ENCODE peak calls at places on chromosomes 16 and 17, in four cellular contexts. G is GM23248, T is fibroblast of lung, R is mammary epithelial cell. S is an unnamed sample. For H3K79me2, the result is how much of the 10 kb centered on the place peaks cover.

GRCh38 chr17:11383157-11383556 is 142.1 kb downstream of the SHISA6 start:
- DNase-seq in G (no peak), T (no peak), R (no peak), S (no peak)

GRCh38 chr17:81165246-81166032 is at the start of gene PVALEF:
- DNase-seq in G (peak), T (no peak), R (no peak), S (no peak)

GRCh38 chr17:1565860-1566259 is 3.3 kb upstream of the PITPNA start:
- DNase-seq in G (no peak), T (no peak), R (no peak), S (no peak)

GRCh38 chr17:63431939-63432804 is 13.9 kb downstream of the CYB561 start:
- DNase-seq in G (peak), T (peak), R (no peak), S (peak)

GRCh38 chr17:80243526-80244433 is 16.9 kb upstream of the RNF213 start:
- DNase-seq in G (no peak), T (no peak), R (no peak), S (no peak)

GRCh38 chr17:4127555-4127954 is 15.3 kb downstream of the ZZEF1 start:
- DNase-seq in G (no peak), T (no peak), R (no peak), S (no peak)

GRCh38 chr16:54829691-54830090 is 101.0 kb upstream of the IRX5 start:
- DNase-seq in G (no peak), T (no peak), R (no peak), S (no peak)

GRCh38 chr17:79420318-79421243 is 190.3 kb downstream of the RBFOX3 start:
- DNase-seq in G (peak), T (peak), R (peak), S (peak)

GRCh38 chr17:12789075-12789975 is at the start of gene ARHGAP44:
- DNase-seq in G (peak), T (peak), R (peak), S (peak)

GRCh38 chr17:81218459-81218858 is 4.3 kb downstream of the CEP131 start:
- DNase-seq in G (no peak), T (no peak), R (no peak), S (no peak)

GRCh38 chr16:6207124-6207523 is 1109.5 kb upstream of the EEF2KMT start:
- DNase-seq in G (no peak), T (no peak), R (no peak), S (no peak)

DNA sequence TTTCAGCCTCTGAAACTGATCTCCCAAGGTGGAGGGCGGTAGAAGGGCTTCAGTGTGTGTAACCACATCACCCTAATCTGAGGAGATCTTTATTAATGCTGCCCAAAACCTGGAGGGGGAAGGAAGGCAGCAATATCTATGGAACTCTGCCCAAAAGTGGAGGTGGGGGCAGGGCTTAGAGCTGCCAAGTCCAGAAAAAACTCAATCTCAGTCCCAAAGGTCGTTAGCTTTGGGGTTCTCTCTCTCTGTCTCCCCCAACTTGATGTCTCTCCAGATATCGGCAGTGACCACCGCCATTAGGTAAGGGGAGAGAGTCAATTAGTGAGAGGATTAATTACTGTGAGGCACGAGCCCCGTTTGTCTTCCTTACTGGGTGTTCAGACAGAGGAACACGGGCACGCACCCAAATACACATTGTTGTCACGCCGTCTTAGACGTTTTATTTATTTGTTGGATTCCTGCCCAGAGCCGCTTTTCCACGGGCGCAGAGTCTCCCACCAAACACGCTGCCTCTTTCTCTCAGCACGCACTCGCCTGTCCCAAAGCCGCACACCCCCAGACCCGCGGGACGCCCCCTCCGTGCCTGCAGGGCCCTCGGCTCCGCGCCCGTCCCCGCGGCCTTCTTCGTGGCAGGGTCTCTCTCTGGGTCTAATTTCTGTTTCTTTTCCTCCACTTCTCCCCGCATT is 5.4 kb upstream of the LHX1 start:
- DNase-seq in G (no peak), T (no peak), R (no peak), S (no peak)
- TF ChIP-seq EZH2 in G (peak), T (peak), R (peak), S (peak)

DNA sequence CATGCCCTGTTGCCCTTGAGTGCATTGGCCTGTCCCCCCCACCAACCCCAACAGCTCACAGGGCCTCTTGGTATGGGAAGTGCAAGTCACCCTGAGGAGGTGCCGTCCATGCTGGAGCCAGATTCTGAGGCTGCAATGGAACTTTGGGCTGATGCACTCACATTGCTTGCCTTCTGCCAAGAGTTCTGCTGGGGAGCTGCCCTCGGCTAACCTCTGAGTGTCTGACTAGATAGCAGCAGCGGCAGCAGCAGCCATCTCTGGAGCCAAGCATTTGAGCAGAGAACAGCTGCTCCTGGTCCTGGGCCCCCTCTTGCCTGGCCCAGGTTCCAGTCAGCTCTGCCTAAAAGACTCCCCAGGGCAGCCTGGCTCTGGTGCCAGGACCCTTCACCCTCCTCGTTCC is 61.5 kb downstream of the GNAO1 start:
- DNase-seq in G (no peak), T (no peak), R (no peak), S (no peak)
- H3K9ac ChIP-seq in G (no peak), T (no peak), R (no peak), S (no peak)

DNA sequence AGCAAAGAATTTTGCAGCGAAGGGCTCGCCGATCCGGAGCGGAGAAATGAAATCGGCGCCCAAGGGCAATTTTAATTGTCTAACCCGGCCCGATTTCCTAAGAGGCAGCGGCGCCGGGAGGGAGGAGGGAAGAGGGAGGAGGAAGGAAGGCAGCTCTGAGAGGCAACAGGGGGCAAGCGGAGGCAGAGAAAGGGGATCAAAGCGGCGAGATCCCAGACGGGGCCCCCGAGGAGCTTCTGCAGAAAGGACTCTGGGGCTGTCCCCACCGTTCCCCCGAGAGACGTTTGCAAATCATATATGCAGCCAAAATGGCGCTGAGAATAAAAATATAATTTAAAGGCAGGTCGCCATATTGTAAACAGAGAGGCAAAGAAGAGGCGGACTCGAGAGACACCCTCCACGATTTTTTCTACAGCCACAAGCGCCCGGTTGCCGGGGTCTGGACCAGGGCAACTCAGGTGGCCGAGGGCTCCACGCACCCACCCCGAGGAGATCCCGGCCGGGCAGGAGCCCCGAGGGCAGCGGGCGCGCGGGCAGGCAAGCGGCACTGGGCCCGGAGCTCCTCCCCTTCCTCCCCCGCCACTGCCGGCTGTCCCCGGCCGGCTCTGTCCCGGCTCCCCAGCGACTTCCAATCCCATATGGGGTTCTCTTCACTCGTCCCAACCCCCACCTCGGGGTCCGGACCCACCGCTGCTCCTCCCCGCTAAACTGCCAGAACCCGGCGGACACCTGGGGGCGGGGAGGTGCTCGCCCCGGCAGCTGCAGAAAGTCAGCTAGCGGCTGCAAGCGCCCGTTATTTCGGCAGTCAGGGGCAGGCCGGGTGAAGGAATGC is 1.9 kb downstream of the PHF12 start:
- DNase-seq in G (peak), T (peak), R (peak), S (no peak)
- H3K79me2 ChIP-seq in G (half or more), T (half or more), R (half or more), S (half or more)

DNA sequence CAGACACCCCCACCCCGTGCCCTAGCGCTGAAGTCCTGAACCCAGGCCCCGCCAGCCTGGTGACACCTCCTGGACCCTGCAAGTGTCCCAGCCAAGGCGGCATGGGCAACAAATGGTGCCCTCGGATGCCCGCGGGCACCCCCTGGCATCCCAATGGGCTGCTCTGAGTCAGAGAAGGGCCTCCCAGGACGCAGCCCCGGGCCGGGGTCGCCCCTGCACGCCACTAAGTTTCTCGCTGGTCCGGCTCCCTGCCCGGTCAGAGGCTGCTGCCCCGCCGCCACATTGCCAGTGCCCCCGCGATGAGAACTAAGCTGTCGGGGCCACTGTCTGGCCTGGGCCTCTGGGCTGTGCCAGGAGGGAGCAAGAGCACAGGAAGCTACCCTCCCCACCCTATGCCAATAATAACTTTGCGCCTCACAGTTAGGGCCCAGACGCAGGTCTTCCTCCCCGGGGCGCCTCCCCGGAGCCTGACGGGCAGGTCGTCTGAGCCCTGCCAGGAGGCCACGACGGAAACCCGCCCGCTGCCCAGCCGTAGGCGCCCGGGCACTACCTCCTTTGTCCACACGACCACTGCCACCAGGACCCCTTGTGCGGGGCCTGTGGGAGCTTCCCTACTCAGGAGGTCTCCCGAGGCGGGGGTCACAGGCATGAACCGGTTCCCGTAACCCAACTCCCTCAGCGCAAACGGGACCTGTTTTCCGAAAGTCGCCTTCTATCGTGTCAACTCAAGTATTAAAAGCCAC is 1.4 kb downstream of the ZFPM1 start:
- DNase-seq in G (peak), T (no peak), R (peak), S (no peak)
- TF ChIP-seq EZH2 in G (peak), T (no peak), R (no peak), S (no peak)

DNA sequence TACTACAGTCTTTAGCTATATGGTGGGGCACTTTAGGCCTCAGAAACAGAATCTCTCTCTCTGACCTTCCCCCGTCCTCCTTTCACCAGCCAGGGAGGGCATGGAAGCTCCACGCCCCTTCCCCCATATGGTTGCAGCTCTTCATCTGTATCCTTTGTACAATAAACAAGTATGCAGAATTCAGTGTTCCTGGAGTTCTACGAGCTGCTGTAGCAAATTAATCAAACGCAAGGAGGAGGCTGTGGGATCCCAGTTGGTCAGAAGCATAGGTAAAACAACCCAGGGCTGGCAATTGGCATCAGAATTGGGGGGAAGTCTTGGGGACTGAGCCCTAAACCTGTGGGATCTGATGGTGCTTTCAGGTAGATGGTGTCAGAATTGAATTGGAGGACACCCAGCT is 163.7 kb upstream of the NLRP1 start:
- DNase-seq in G (no peak), T (no peak), R (no peak), S (no peak)
- H3K9ac ChIP-seq in G (no peak), T (no peak), R (no peak), S (no peak)

GRCh38 chr16:668519-669171 is 713 bp downstream of the RHOT2 start:
- DNase-seq in G (peak), T (no peak), R (no peak), S (no peak)
- H3K79me2 ChIP-seq in G (under half), T (under half), R (under half), S (under half)

GRCh38 chr17:75270966-75271232 is at the start of gene MIF4GD:
- DNase-seq in G (no peak), T (peak), R (no peak), S (no peak)

GRCh38 chr17:75271955-75272847 is 1.2 kb upstream of the MIF4GD start:
- DNase-seq in G (peak), T (peak), R (no peak), S (no peak)

GRCh38 chr17:75268931-75269330 is 2.1 kb downstream of the MIF4GD start:
- DNase-seq in G (peak), T (no peak), R (no peak), S (no peak)

GRCh38 chr17:75271233-75271954 is 363 bp upstream of the MIF4GD start:
- DNase-seq in G (peak), T (no peak), R (peak), S (peak)

DNA sequence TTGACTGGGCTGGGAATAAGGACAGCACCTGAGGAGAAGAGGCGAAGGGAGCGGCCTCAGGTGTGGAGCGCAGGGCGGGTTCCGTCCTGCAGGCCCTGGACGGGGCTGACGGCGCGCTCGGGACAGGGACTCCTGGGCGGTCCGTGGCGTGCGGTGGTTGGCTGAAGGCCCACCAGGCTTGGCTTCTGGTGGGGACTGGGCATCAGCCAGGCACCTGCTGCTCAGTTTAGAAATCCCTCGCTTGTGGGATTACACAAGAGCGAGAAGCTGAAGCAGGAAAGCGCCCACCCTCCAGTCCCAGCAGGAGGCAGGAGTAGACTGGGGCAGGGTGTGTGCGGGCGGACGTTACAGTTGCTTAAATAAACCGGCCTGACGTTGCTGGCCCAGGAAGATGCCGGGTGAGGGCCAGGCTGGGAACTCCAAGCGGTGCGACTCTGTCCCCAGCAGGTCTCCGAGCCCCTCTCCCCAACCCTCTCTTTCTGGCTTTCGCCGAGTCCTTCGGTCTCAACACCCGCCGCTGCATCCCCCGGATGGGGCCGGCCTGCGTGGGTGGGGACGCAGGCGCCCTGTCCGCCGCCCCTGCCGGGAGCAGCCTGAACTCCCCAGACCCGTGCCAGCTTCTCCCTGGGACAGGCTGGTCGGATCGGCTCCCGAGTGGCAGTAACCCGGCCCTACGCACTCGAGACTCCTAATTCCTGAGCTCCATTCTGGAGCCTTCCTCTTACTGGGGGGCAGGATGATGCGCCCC is 639 bp downstream of the MIF4GD start:
- DNase-seq in G (peak), T (peak), R (peak), S (peak)
- TF ChIP-seq EZH2 in G (no peak), T (no peak), R (no peak), S (no peak)

GRCh38 chr17:75508848-75509450 is 6.4 kb downstream of the CASKIN2 start:
- DNase-seq in G (no peak), T (no peak), R (no peak), S (no peak)
- H3K9ac ChIP-seq in G (no peak), T (no peak), R (no peak), S (no peak)